ENCODE peak calls at places on chromosome 6, in four cellular contexts. One of them, this sample, is unnamed.

GRCh38 chr6:151443449-151443848 is 8.5 kb downstream of the RMND1 start:
- DNase-seq in CD8-positive, alpha-beta memory T cell: no peak
- DNase-seq in NCI-H524 treated with DMSO at 0.1 percent for 48 hours: no peak
- DNase-seq in T-cell: no peak
- DNase-seq in this sample: no peak

GRCh38 chr6:84762220-84762940 is 2.0 kb downstream of the TBX18 start:
- DNase-seq in CD8-positive, alpha-beta memory T cell: no peak
- DNase-seq in NCI-H524 treated with DMSO at 0.1 percent for 48 hours: no peak
- DNase-seq in T-cell: no peak
- DNase-seq in this sample: no peak

GRCh38 chr6:169166896-169167580 is 86.6 kb downstream of the THBS2 start:
- DNase-seq in CD8-positive, alpha-beta memory T cell: no peak
- DNase-seq in NCI-H524 treated with DMSO at 0.1 percent for 48 hours: no peak
- DNase-seq in T-cell: no peak
- DNase-seq in this sample: no peak

GRCh38 chr6:116616757-116617093 is 446 bp downstream of the RSPH4A start:
- DNase-seq in CD8-positive, alpha-beta memory T cell: no peak
- DNase-seq in NCI-H524 treated with DMSO at 0.1 percent for 48 hours: no peak
- DNase-seq in T-cell: no peak
- DNase-seq in this sample: no peak

GRCh38 chr6:151372164-151372563 is 19.2 kb downstream of the ZBTB2 start:
- DNase-seq in CD8-positive, alpha-beta memory T cell: no peak
- DNase-seq in NCI-H524 treated with DMSO at 0.1 percent for 48 hours: no peak
- DNase-seq in T-cell: no peak
- DNase-seq in this sample: no peak

GRCh38 chr6:147949981-147950622 is 392.5 kb upstream of the SASH1 start:
- DNase-seq in CD8-positive, alpha-beta memory T cell: no peak
- DNase-seq in NCI-H524 treated with DMSO at 0.1 percent for 48 hours: no peak
- DNase-seq in T-cell: no peak
- DNase-seq in this sample: no peak

GRCh38 chr6:15980801-15981200 is 148.1 kb upstream of the MYLIP start:
- DNase-seq in CD8-positive, alpha-beta memory T cell: no peak
- DNase-seq in NCI-H524 treated with DMSO at 0.1 percent for 48 hours: no peak
- DNase-seq in T-cell: no peak
- DNase-seq in this sample: no peak

GRCh38 chr6:44278774-44279697 is 8.8 kb downstream of the TMEM151B start:
- DNase-seq in CD8-positive, alpha-beta memory T cell: no peak
- DNase-seq in NCI-H524 treated with DMSO at 0.1 percent for 48 hours: no peak
- DNase-seq in T-cell: no peak
- DNase-seq in this sample: no peak

GRCh38 chr6:134928151-134928917 is 21.6 kb downstream of the ALDH8A1 start:
- DNase-seq in CD8-positive, alpha-beta memory T cell: no peak
- DNase-seq in NCI-H524 treated with DMSO at 0.1 percent for 48 hours: no peak
- DNase-seq in T-cell: no peak
- DNase-seq in this sample: no peak

GRCh38 chr6:144150673-144151009 is 324 bp downstream of the STX11 start:
- DNase-seq in CD8-positive, alpha-beta memory T cell: peak; percentile 49
- DNase-seq in NCI-H524 treated with DMSO at 0.1 percent for 48 hours: no peak
- DNase-seq in T-cell: peak; percentile 5
- DNase-seq in this sample: no peak

GRCh38 chr6:157205473-157206358 is 117.6 kb downstream of the TMEM242 start:
- DNase-seq in CD8-positive, alpha-beta memory T cell: no peak
- DNase-seq in NCI-H524 treated with DMSO at 0.1 percent for 48 hours: no peak
- DNase-seq in T-cell: no peak
- DNase-seq in this sample: no peak

GRCh38 chr6:151352410-151353399 is 38.7 kb downstream of the ZBTB2 start:
- DNase-seq in CD8-positive, alpha-beta memory T cell: no peak
- DNase-seq in NCI-H524 treated with DMSO at 0.1 percent for 48 hours: no peak
- DNase-seq in T-cell: no peak
- DNase-seq in this sample: no peak

GRCh38 chr6:44248579-44248978 is 1.7 kb downstream of the HSP90AB1 start:
- DNase-seq in CD8-positive, alpha-beta memory T cell: no peak
- DNase-seq in NCI-H524 treated with DMSO at 0.1 percent for 48 hours: no peak
- DNase-seq in T-cell: no peak
- DNase-seq in this sample: no peak

GRCh38 chr6:154721460-154721859 is 11.8 kb upstream of the SCAF8 start:
- DNase-seq in CD8-positive, alpha-beta memory T cell: no peak
- DNase-seq in NCI-H524 treated with DMSO at 0.1 percent for 48 hours: no peak
- DNase-seq in T-cell: no peak
- DNase-seq in this sample: no peak

GRCh38 chr6:148307400-148307799 is 35.2 kb upstream of the SASH1 start:
- DNase-seq in CD8-positive, alpha-beta memory T cell: no peak
- DNase-seq in NCI-H524 treated with DMSO at 0.1 percent for 48 hours: no peak
- DNase-seq in T-cell: no peak
- DNase-seq in this sample: no peak

GRCh38 chr6:57021086-57021720 is 25.3 kb upstream of the KIAA1586 start:
- DNase-seq in CD8-positive, alpha-beta memory T cell: no peak
- DNase-seq in NCI-H524 treated with DMSO at 0.1 percent for 48 hours: no peak
- DNase-seq in T-cell: no peak
- DNase-seq in this sample: no peak

GRCh38 chr6:112980676-112981075 is 633.5 kb downstream of the RFPL4B start:
- DNase-seq in CD8-positive, alpha-beta memory T cell: no peak
- DNase-seq in NCI-H524 treated with DMSO at 0.1 percent for 48 hours: no peak
- DNase-seq in T-cell: no peak
- DNase-seq in this sample: no peak

GRCh38 chr6:143823463-143824006 is 19.6 kb upstream of the LTV1 start:
- DNase-seq in CD8-positive, alpha-beta memory T cell: no peak
- DNase-seq in NCI-H524 treated with DMSO at 0.1 percent for 48 hours: no peak
- DNase-seq in T-cell: no peak
- DNase-seq in this sample: no peak

GRCh38 chr6:158353851-158354508 is 41.7 kb downstream of the TULP4 start:
- DNase-seq in CD8-positive, alpha-beta memory T cell: no peak
- DNase-seq in NCI-H524 treated with DMSO at 0.1 percent for 48 hours: no peak
- DNase-seq in T-cell: no peak
- DNase-seq in this sample: no peak

This sample was measured in T follicular helper cell.